ENCODE peak calls at places on chromosomes 1 and 21, in ten cellular contexts. L, E, Q, F, J, V, R, U, T and P are unnamed samples.

GRCh38 chr1:151867321-151867720 is 13.8 kb upstream of the THEM5 start:
- DNase-seq in E (no peak), V (no peak), L (no peak), F (no peak), R (no peak), J (no peak), U (no peak), Q (no peak), T (no peak), P (no peak)

GRCh38 chr1:186102559-186103148 is 272.4 kb downstream of the TPR start:
- DNase-seq in F (peak; percentile 96), J (no peak), E (no peak), R (no peak), L (no peak), V (no peak), Q (no peak), T (no peak), U (no peak), P (no peak)

GRCh38 chr21:29741761-29742160 is 198.0 kb downstream of the GRIK1 start:
- DNase-seq in Q (no peak), F (no peak), U (no peak), R (no peak), E (no peak), J (no peak), V (no peak), T (no peak), L (no peak), P (no peak)

GRCh38 chr1:241475688-241476087 is 43.9 kb downstream of the FH start:
- DNase-seq in J (no peak), L (no peak), F (peak; percentile 51), V (no peak), Q (no peak), R (no peak), E (no peak), T (no peak), U (no peak), P (no peak)

GRCh38 chr1:233443040-233443439 is 115.5 kb downstream of the MAP3K21 start:
- DNase-seq in J (no peak), U (no peak), T (no peak), E (no peak), R (no peak), V (no peak), F (no peak), Q (no peak), L (no peak), P (no peak)

GRCh38 chr1:1084028-1084371 is 9.9 kb upstream of the RNF223 start:
- DNase-seq in T (no peak), Q (no peak), U (peak; percentile 19), E (no peak), V (no peak), F (no peak), J (no peak), L (peak; percentile 66), R (no peak), P (no peak)

GRCh38 chr1:168476588-168477379 is 67.0 kb downstream of the XCL2 start:
- DNase-seq in Q (no peak), T (no peak), L (no peak), E (no peak), V (no peak), R (no peak), U (no peak), F (no peak), J (no peak), P (no peak)

GRCh38 chr21:32070693-32071330 is 198.0 kb downstream of the HUNK start:
- DNase-seq in L (no peak), Q (no peak), V (no peak), R (no peak), E (no peak), U (no peak), F (no peak), T (no peak), J (no peak), P (no peak)

GRCh38 chr1:36099681-36100341 is 11.1 kb downstream of the ADPRS start:
- DNase-seq in U (peak; percentile 73), J (peak; percentile 28), F (peak; percentile 65), T (peak; percentile 83), V (peak; percentile 48), L (peak; percentile 71), E (peak; percentile 77), Q (no peak), R (no peak), P (peak; percentile 86)

GRCh38 chr1:33494929-33495328 is 22.5 kb downstream of the ZSCAN20 start:
- DNase-seq in V (no peak), Q (no peak), T (no peak), R (no peak), E (no peak), U (no peak), J (no peak), F (no peak), L (no peak), P (no peak)

GRCh38 chr1:111989531-111990025 is at the start of gene KCND3:
- DNase-seq in R (no peak), U (no peak), J (no peak), Q (no peak), T (peak; percentile 49), V (no peak), F (no peak), L (no peak), E (no peak), P (no peak)

GRCh38 chr1:28266920-28267322 is 7.6 kb downstream of the SESN2 start:
- DNase-seq in Q (no peak), R (no peak), L (no peak), T (no peak), E (no peak), V (no peak), J (no peak), U (no peak), F (no peak), P (peak; percentile 54)

GRCh38 chr1:169527461-169528213 is 41.9 kb upstream of the SLC19A2 start:
- DNase-seq in L (no peak), T (no peak), Q (no peak), F (no peak), R (no peak), J (no peak), U (no peak), E (no peak), V (no peak), P (no peak)

GRCh38 chr1:39960461-39960958 is 5.6 kb downstream of the MFSD2A start:
- DNase-seq in F (no peak), J (no peak), V (no peak), Q (peak; percentile 58), R (no peak), T (peak; percentile 84), E (no peak), U (peak; percentile 97), L (no peak), P (no peak)

GRCh38 chr1:170987397-170987796 is 52.1 kb downstream of the MROH9 start:
- DNase-seq in U (no peak), R (no peak), F (no peak), T (no peak), E (no peak), L (no peak), Q (no peak), J (no peak), V (no peak), P (no peak)

GRCh38 chr1:147719029-147719703 is 41.2 kb downstream of the GJA5 start:
- DNase-seq in F (no peak), U (no peak), V (no peak), Q (no peak), T (no peak), J (no peak), L (no peak), E (no peak), R (no peak), P (no peak)

DNA sequence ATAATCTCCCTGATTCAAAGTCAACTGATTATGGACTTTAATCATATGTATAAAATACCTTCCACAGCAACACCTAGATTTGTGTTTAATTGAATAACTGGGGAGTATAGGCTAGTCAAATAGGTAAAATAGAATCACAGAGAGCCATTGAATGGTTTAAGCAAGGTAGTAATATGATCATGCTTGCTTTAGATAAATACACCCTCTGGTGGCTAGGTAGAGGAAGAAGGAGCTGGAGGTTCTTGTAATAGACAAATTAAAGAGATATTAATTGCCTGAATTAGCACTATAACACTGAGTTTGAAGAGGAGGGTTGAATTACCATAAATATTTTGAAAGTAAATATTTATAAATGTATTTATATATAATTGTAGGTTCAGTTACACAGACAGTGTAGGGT is 40.3 kb downstream of the DIRAS3 start:
- DNase-seq in Q (no peak), R (no peak), L (no peak), J (no peak), U (no peak), E (no peak), F (peak; percentile 49), V (peak; percentile 8), T (no peak), P (no peak)
- TF ChIP-seq POLR2AphosphoS5 in Q (no peak), R (no peak), L (no peak), J (no peak), U (no peak), E (no peak), F (no peak), V (no peak), T (no peak), P (no peak)

GRCh38 chr1:5156416-5156815 is 502.0 kb downstream of the AJAP1 start:
- DNase-seq in F (no peak), V (no peak), U (no peak), J (no peak), E (no peak), R (no peak), Q (no peak), L (no peak), T (no peak), P (no peak)
- H3K9me3 ChIP-seq in F (peaks cover 2% of the 10 kb centered on the region), V (peaks cover 3% of the 10 kb centered on the region), U (no peaks in the 10 kb centered on the region), J (no peaks in the 10 kb centered on the region), E (no peaks in the 10 kb centered on the region), R (no peaks in the 10 kb centered on the region), Q (no peaks in the 10 kb centered on the region), L (no peaks in the 10 kb centered on the region), T (no peaks in the 10 kb centered on the region), P (no peaks in the 10 kb centered on the region)

DNA sequence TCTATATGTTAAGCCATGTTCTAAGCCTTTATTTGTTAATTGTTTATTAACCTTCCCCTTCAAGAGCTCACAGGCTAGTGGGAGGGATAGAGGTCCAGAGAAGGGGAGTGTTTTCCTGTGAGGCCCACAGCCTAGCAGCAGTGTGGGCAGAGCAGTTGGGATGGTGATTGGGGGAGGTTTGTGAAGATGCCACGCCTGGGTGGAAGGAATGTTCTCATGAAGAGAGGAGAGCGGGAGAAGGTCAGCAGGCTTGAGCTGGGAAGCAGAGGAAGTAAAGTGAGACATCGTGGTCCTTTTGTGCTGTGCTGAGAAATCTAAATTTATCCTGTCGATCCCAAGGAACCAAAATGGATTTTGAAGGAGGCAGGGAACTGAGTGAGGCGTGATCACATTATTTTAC is 42.6 kb downstream of the TRAPPC10 start:
- DNase-seq in E (no peak), U (no peak), V (no peak), F (no peak), L (no peak), Q (no peak), J (no peak), R (no peak), T (no peak), P (no peak)
- TF ChIP-seq POLR2AphosphoS5 in E (no peak), U (no peak), V (no peak), F (no peak), L (no peak), Q (no peak), J (no peak), R (no peak), T (no peak), P (no peak)

DNA sequence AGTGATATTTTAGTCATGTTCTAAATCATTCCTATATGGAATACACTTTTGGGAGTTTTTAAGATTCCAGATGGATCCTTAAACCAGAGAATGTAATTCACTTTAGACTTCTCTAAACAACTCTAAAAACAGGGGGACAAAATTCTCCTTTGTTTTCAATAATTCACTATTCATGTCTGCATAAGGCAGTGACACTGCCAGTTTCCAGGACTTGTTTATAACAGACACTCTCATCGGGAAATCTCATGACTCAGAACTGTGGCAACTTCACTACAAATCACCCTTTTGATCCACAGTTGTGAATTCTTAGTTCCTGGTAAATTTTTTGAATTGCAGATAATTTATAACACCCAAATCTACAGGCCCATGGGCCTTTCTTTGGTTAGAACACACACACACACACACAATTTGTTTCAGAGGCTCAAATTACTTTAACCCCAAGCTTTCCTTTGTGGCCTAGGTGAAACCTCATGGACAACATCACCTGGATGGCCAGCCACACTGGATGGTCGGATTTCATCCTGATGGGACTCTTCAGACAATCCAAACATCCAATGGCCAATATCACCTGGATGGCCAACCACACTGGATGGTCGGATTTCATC is at the start of gene OR2T4:
- DNase-seq in F (no peak), J (no peak), Q (no peak), L (no peak), T (no peak), U (no peak), E (no peak), V (no peak), R (no peak), P (no peak)
- H3K9me3 ChIP-seq in F (peaks cover 9% of the 10 kb centered on the region), J (no peaks in the 10 kb centered on the region), Q (no peaks in the 10 kb centered on the region), L (no peaks in the 10 kb centered on the region), T (peaks cover 6% of the 10 kb centered on the region), U (peaks cover 3% of the 10 kb centered on the region), E (peaks cover 8% of the 10 kb centered on the region), V (peaks cover 10% of the 10 kb centered on the region), R (peaks cover 6% of the 10 kb centered on the region), P (no peaks in the 10 kb centered on the region)